ENCODE peak calls at places on chromosomes 6 and 20, in nine cellular contexts. One of them, this sample, is unnamed.

GRCh38 chr6:159252955-159253508 is 83.8 kb downstream of the FNDC1 start:
- DNase-seq in kidney glomerular epithelial cell: peak
- DNase-seq in D341Med: peak
- DNase-seq in RPMI7951: peak
- DNase-seq in WTC11: peak
- DNase-seq in effector memory CD8-positive, alpha-beta T cell: no peak
- DNase-seq in stromal cell of bone marrow: peak
- DNase-seq in heart right ventricle: no peak
- DNase-seq in stimulated activated CD4-positive, alpha-beta T cell treated with anti-CD3 and anti-CD28 coated beads, TNF-alpha, amount 100 ng/mL, for 1 hour: no peak
- DNase-seq in this sample: peak

GRCh38 chr20:51029963-51030930 is 7.3 kb upstream of the KCNG1 start:
- DNase-seq in kidney glomerular epithelial cell: no peak
- DNase-seq in D341Med: no peak
- DNase-seq in RPMI7951: no peak
- DNase-seq in WTC11: no peak
- DNase-seq in effector memory CD8-positive, alpha-beta T cell: no peak
- DNase-seq in stromal cell of bone marrow: no peak
- DNase-seq in heart right ventricle: no peak
- DNase-seq in stimulated activated CD4-positive, alpha-beta T cell treated with anti-CD3 and anti-CD28 coated beads, TNF-alpha, amount 100 ng/mL, for 1 hour: no peak
- DNase-seq in this sample: no peak

GRCh38 chr20:8744228-8744844 is 324.6 kb upstream of the PLCB4 start:
- DNase-seq in kidney glomerular epithelial cell: no peak
- DNase-seq in D341Med: no peak
- DNase-seq in RPMI7951: no peak
- DNase-seq in WTC11: no peak
- DNase-seq in effector memory CD8-positive, alpha-beta T cell: no peak
- DNase-seq in stromal cell of bone marrow: peak
- DNase-seq in heart right ventricle: no peak
- DNase-seq in stimulated activated CD4-positive, alpha-beta T cell treated with anti-CD3 and anti-CD28 coated beads, TNF-alpha, amount 100 ng/mL, for 1 hour: no peak
- DNase-seq in this sample: peak

GRCh38 chr20:30812739-30813411 is 444.6 kb upstream of the DEFB115 start:
- DNase-seq in kidney glomerular epithelial cell: no peak
- DNase-seq in D341Med: peak
- DNase-seq in RPMI7951: no peak
- DNase-seq in WTC11: no peak
- DNase-seq in effector memory CD8-positive, alpha-beta T cell: no peak
- DNase-seq in stromal cell of bone marrow: no peak
- DNase-seq in heart right ventricle: no peak
- DNase-seq in stimulated activated CD4-positive, alpha-beta T cell treated with anti-CD3 and anti-CD28 coated beads, TNF-alpha, amount 100 ng/mL, for 1 hour: no peak
- DNase-seq in this sample: no peak

GRCh38 chr6:90159452-90159851 is 137.2 kb downstream of the BACH2 start:
- DNase-seq in kidney glomerular epithelial cell: no peak
- DNase-seq in D341Med: no peak
- DNase-seq in RPMI7951: no peak
- DNase-seq in WTC11: no peak
- DNase-seq in effector memory CD8-positive, alpha-beta T cell: no peak
- DNase-seq in stromal cell of bone marrow: no peak
- DNase-seq in heart right ventricle: no peak
- DNase-seq in stimulated activated CD4-positive, alpha-beta T cell treated with anti-CD3 and anti-CD28 coated beads, TNF-alpha, amount 100 ng/mL, for 1 hour: no peak
- DNase-seq in this sample: no peak

GRCh38 chr6:107818272-107818671 is 5.8 kb downstream of the SCML4 start:
- DNase-seq in kidney glomerular epithelial cell: no peak
- DNase-seq in D341Med: no peak
- DNase-seq in RPMI7951: no peak
- DNase-seq in WTC11: no peak
- DNase-seq in effector memory CD8-positive, alpha-beta T cell: no peak
- DNase-seq in stromal cell of bone marrow: no peak
- DNase-seq in heart right ventricle: no peak
- DNase-seq in stimulated activated CD4-positive, alpha-beta T cell treated with anti-CD3 and anti-CD28 coated beads, TNF-alpha, amount 100 ng/mL, for 1 hour: no peak
- DNase-seq in this sample: no peak

GRCh38 chr20:16803965-16804792 is 56.0 kb downstream of the OTOR start:
- DNase-seq in kidney glomerular epithelial cell: peak
- DNase-seq in D341Med: peak
- DNase-seq in RPMI7951: peak
- DNase-seq in WTC11: peak
- DNase-seq in effector memory CD8-positive, alpha-beta T cell: no peak
- DNase-seq in stromal cell of bone marrow: peak
- DNase-seq in heart right ventricle: peak
- DNase-seq in stimulated activated CD4-positive, alpha-beta T cell treated with anti-CD3 and anti-CD28 coated beads, TNF-alpha, amount 100 ng/mL, for 1 hour: peak
- DNase-seq in this sample: peak

GRCh38 chr6:157996918-157997702 is 15.4 kb downstream of the SYNJ2 start:
- DNase-seq in kidney glomerular epithelial cell: no peak
- DNase-seq in D341Med: no peak
- DNase-seq in RPMI7951: no peak
- DNase-seq in WTC11: no peak
- DNase-seq in effector memory CD8-positive, alpha-beta T cell: no peak
- DNase-seq in stromal cell of bone marrow: no peak
- DNase-seq in heart right ventricle: no peak
- DNase-seq in stimulated activated CD4-positive, alpha-beta T cell treated with anti-CD3 and anti-CD28 coated beads, TNF-alpha, amount 100 ng/mL, for 1 hour: no peak
- DNase-seq in this sample: no peak

GRCh38 chr6:41226752-41227151 is 1.4 kb upstream of the TREML4 start:
- DNase-seq in kidney glomerular epithelial cell: no peak
- DNase-seq in D341Med: no peak
- DNase-seq in RPMI7951: no peak
- DNase-seq in WTC11: no peak
- DNase-seq in effector memory CD8-positive, alpha-beta T cell: no peak
- DNase-seq in stromal cell of bone marrow: no peak
- DNase-seq in heart right ventricle: no peak
- DNase-seq in stimulated activated CD4-positive, alpha-beta T cell treated with anti-CD3 and anti-CD28 coated beads, TNF-alpha, amount 100 ng/mL, for 1 hour: no peak
- DNase-seq in this sample: no peak

GRCh38 chr6:157289764-157290163 is 33.6 kb downstream of the TMEM242 start:
- DNase-seq in kidney glomerular epithelial cell: no peak
- DNase-seq in D341Med: peak
- DNase-seq in RPMI7951: no peak
- DNase-seq in WTC11: no peak
- DNase-seq in effector memory CD8-positive, alpha-beta T cell: no peak
- DNase-seq in stromal cell of bone marrow: no peak
- DNase-seq in heart right ventricle: no peak
- DNase-seq in stimulated activated CD4-positive, alpha-beta T cell treated with anti-CD3 and anti-CD28 coated beads, TNF-alpha, amount 100 ng/mL, for 1 hour: no peak
- DNase-seq in this sample: no peak

GRCh38 chr6:169985121-169986015 is 233.9 kb downstream of the ERMARD start:
- DNase-seq in kidney glomerular epithelial cell: no peak
- DNase-seq in D341Med: no peak
- DNase-seq in RPMI7951: no peak
- DNase-seq in WTC11: no peak
- DNase-seq in effector memory CD8-positive, alpha-beta T cell: no peak
- DNase-seq in stromal cell of bone marrow: no peak
- DNase-seq in heart right ventricle: no peak
- DNase-seq in stimulated activated CD4-positive, alpha-beta T cell treated with anti-CD3 and anti-CD28 coated beads, TNF-alpha, amount 100 ng/mL, for 1 hour: no peak
- DNase-seq in this sample: no peak

GRCh38 chr20:16675165-16675564 is 54.7 kb upstream of the SNRPB2 start:
- DNase-seq in kidney glomerular epithelial cell: no peak
- DNase-seq in D341Med: no peak
- DNase-seq in RPMI7951: no peak
- DNase-seq in WTC11: no peak
- DNase-seq in effector memory CD8-positive, alpha-beta T cell: no peak
- DNase-seq in stromal cell of bone marrow: no peak
- DNase-seq in heart right ventricle: no peak
- DNase-seq in stimulated activated CD4-positive, alpha-beta T cell treated with anti-CD3 and anti-CD28 coated beads, TNF-alpha, amount 100 ng/mL, for 1 hour: no peak
- DNase-seq in this sample: no peak

GRCh38 chr20:21514553-21515251 is 838 bp upstream of the NKX2-2 start:
- DNase-seq in kidney glomerular epithelial cell: no peak
- DNase-seq in D341Med: peak
- DNase-seq in RPMI7951: no peak
- DNase-seq in WTC11: peak
- DNase-seq in effector memory CD8-positive, alpha-beta T cell: no peak
- DNase-seq in stromal cell of bone marrow: no peak
- DNase-seq in heart right ventricle: no peak
- DNase-seq in stimulated activated CD4-positive, alpha-beta T cell treated with anti-CD3 and anti-CD28 coated beads, TNF-alpha, amount 100 ng/mL, for 1 hour: no peak
- DNase-seq in this sample: no peak

GRCh38 chr6:100210138-100210872 is 216.3 kb upstream of the MCHR2 start:
- DNase-seq in kidney glomerular epithelial cell: no peak
- DNase-seq in D341Med: peak
- DNase-seq in RPMI7951: peak
- DNase-seq in WTC11: no peak
- DNase-seq in effector memory CD8-positive, alpha-beta T cell: no peak
- DNase-seq in stromal cell of bone marrow: no peak
- DNase-seq in heart right ventricle: no peak
- DNase-seq in stimulated activated CD4-positive, alpha-beta T cell treated with anti-CD3 and anti-CD28 coated beads, TNF-alpha, amount 100 ng/mL, for 1 hour: no peak
- DNase-seq in this sample: no peak

GRCh38 chr20:35226775-35227681 is 538 bp downstream of the MMP24 start:
- DNase-seq in kidney glomerular epithelial cell: peak
- DNase-seq in D341Med: peak
- DNase-seq in RPMI7951: peak
- DNase-seq in WTC11: peak
- DNase-seq in effector memory CD8-positive, alpha-beta T cell: peak
- DNase-seq in stromal cell of bone marrow: no peak
- DNase-seq in heart right ventricle: peak
- DNase-seq in stimulated activated CD4-positive, alpha-beta T cell treated with anti-CD3 and anti-CD28 coated beads, TNF-alpha, amount 100 ng/mL, for 1 hour: peak
- DNase-seq in this sample: peak

GRCh38 chr6:42783876-42784738 is 2.3 kb downstream of the BICRAL start:
- DNase-seq in kidney glomerular epithelial cell: no peak
- DNase-seq in D341Med: no peak
- DNase-seq in RPMI7951: no peak
- DNase-seq in WTC11: no peak
- DNase-seq in effector memory CD8-positive, alpha-beta T cell: no peak
- DNase-seq in stromal cell of bone marrow: no peak
- DNase-seq in heart right ventricle: no peak
- DNase-seq in stimulated activated CD4-positive, alpha-beta T cell treated with anti-CD3 and anti-CD28 coated beads, TNF-alpha, amount 100 ng/mL, for 1 hour: no peak
- DNase-seq in this sample: peak

GRCh38 chr6:120556491-120556890 is 777.8 kb downstream of the TBC1D32 start:
- DNase-seq in kidney glomerular epithelial cell: no peak
- DNase-seq in D341Med: no peak
- DNase-seq in RPMI7951: no peak
- DNase-seq in WTC11: no peak
- DNase-seq in effector memory CD8-positive, alpha-beta T cell: no peak
- DNase-seq in stromal cell of bone marrow: no peak
- DNase-seq in heart right ventricle: no peak
- DNase-seq in stimulated activated CD4-positive, alpha-beta T cell treated with anti-CD3 and anti-CD28 coated beads, TNF-alpha, amount 100 ng/mL, for 1 hour: no peak
- DNase-seq in this sample: no peak

GRCh38 chr6:87671555-87672029 is 30.4 kb downstream of the AKIRIN2 start:
- DNase-seq in kidney glomerular epithelial cell: no peak
- DNase-seq in D341Med: no peak
- DNase-seq in RPMI7951: no peak
- DNase-seq in WTC11: no peak
- DNase-seq in effector memory CD8-positive, alpha-beta T cell: no peak
- DNase-seq in stromal cell of bone marrow: no peak
- DNase-seq in heart right ventricle: no peak
- DNase-seq in stimulated activated CD4-positive, alpha-beta T cell treated with anti-CD3 and anti-CD28 coated beads, TNF-alpha, amount 100 ng/mL, for 1 hour: no peak
- DNase-seq in this sample: no peak

GRCh38 chr6:164109770-164110140 is 695.2 kb downstream of the QKI start:
- DNase-seq in kidney glomerular epithelial cell: no peak
- DNase-seq in D341Med: peak
- DNase-seq in RPMI7951: no peak
- DNase-seq in WTC11: peak
- DNase-seq in effector memory CD8-positive, alpha-beta T cell: no peak
- DNase-seq in stromal cell of bone marrow: no peak
- DNase-seq in heart right ventricle: peak
- DNase-seq in stimulated activated CD4-positive, alpha-beta T cell treated with anti-CD3 and anti-CD28 coated beads, TNF-alpha, amount 100 ng/mL, for 1 hour: no peak
- DNase-seq in this sample: peak

GRCh38 chr6:163324326-163324927 is 90.1 kb upstream of the QKI start:
- DNase-seq in kidney glomerular epithelial cell: peak
- DNase-seq in D341Med: no peak
- DNase-seq in RPMI7951: peak
- DNase-seq in WTC11: no peak
- DNase-seq in effector memory CD8-positive, alpha-beta T cell: no peak
- DNase-seq in stromal cell of bone marrow: no peak
- DNase-seq in heart right ventricle: no peak
- DNase-seq in stimulated activated CD4-positive, alpha-beta T cell treated with anti-CD3 and anti-CD28 coated beads, TNF-alpha, amount 100 ng/mL, for 1 hour: no peak
- DNase-seq in this sample: no peak

GRCh38 chr6:142372348-142372747 is 70.5 kb downstream of the ADGRG6 start:
- DNase-seq in kidney glomerular epithelial cell: peak
- DNase-seq in D341Med: no peak
- DNase-seq in RPMI7951: peak
- DNase-seq in WTC11: no peak
- DNase-seq in effector memory CD8-positive, alpha-beta T cell: no peak
- DNase-seq in stromal cell of bone marrow: no peak
- DNase-seq in heart right ventricle: no peak
- DNase-seq in stimulated activated CD4-positive, alpha-beta T cell treated with anti-CD3 and anti-CD28 coated beads, TNF-alpha, amount 100 ng/mL, for 1 hour: no peak
- DNase-seq in this sample: peak

GRCh38 chr20:51542894-51543788 is 622 bp upstream of the NFATC2 start:
- DNase-seq in kidney glomerular epithelial cell: no peak
- DNase-seq in D341Med: no peak
- DNase-seq in RPMI7951: no peak
- DNase-seq in WTC11: no peak
- DNase-seq in effector memory CD8-positive, alpha-beta T cell: no peak
- DNase-seq in stromal cell of bone marrow: no peak
- DNase-seq in heart right ventricle: no peak
- DNase-seq in stimulated activated CD4-positive, alpha-beta T cell treated with anti-CD3 and anti-CD28 coated beads, TNF-alpha, amount 100 ng/mL, for 1 hour: no peak
- DNase-seq in this sample: no peak

GRCh38 chr20:32067234-32067821 is 15.3 kb downstream of the HCK start:
- DNase-seq in kidney glomerular epithelial cell: peak
- DNase-seq in D341Med: no peak
- DNase-seq in RPMI7951: peak
- DNase-seq in WTC11: no peak
- DNase-seq in effector memory CD8-positive, alpha-beta T cell: no peak
- DNase-seq in stromal cell of bone marrow: peak
- DNase-seq in heart right ventricle: no peak
- DNase-seq in stimulated activated CD4-positive, alpha-beta T cell treated with anti-CD3 and anti-CD28 coated beads, TNF-alpha, amount 100 ng/mL, for 1 hour: no peak
- DNase-seq in this sample: peak

GRCh38 chr6:31806470-31807272 is at the start of gene LSM2:
- DNase-seq in kidney glomerular epithelial cell: peak
- DNase-seq in D341Med: peak
- DNase-seq in RPMI7951: peak
- DNase-seq in WTC11: peak
- DNase-seq in effector memory CD8-positive, alpha-beta T cell: peak
- DNase-seq in stromal cell of bone marrow: peak
- DNase-seq in heart right ventricle: peak
- DNase-seq in stimulated activated CD4-positive, alpha-beta T cell treated with anti-CD3 and anti-CD28 coated beads, TNF-alpha, amount 100 ng/mL, for 1 hour: peak
- DNase-seq in this sample: peak

GRCh38 chr6:131868836-131869235 is 61.0 kb downstream of the ENPP1 start:
- DNase-seq in kidney glomerular epithelial cell: no peak
- DNase-seq in D341Med: no peak
- DNase-seq in RPMI7951: no peak
- DNase-seq in WTC11: no peak
- DNase-seq in effector memory CD8-positive, alpha-beta T cell: no peak
- DNase-seq in stromal cell of bone marrow: no peak
- DNase-seq in heart right ventricle: no peak
- DNase-seq in stimulated activated CD4-positive, alpha-beta T cell treated with anti-CD3 and anti-CD28 coated beads, TNF-alpha, amount 100 ng/mL, for 1 hour: no peak
- DNase-seq in this sample: no peak

GRCh38 chr20:19048898-19049889 is 163.2 kb upstream of the SLC24A3 start:
- DNase-seq in kidney glomerular epithelial cell: no peak
- DNase-seq in D341Med: no peak
- DNase-seq in RPMI7951: peak
- DNase-seq in WTC11: no peak
- DNase-seq in effector memory CD8-positive, alpha-beta T cell: no peak
- DNase-seq in stromal cell of bone marrow: no peak
- DNase-seq in heart right ventricle: peak
- DNase-seq in stimulated activated CD4-positive, alpha-beta T cell treated with anti-CD3 and anti-CD28 coated beads, TNF-alpha, amount 100 ng/mL, for 1 hour: no peak
- DNase-seq in this sample: no peak

GRCh38 chr6:167846997-167847606 is 20.4 kb downstream of the AFDN start:
- DNase-seq in kidney glomerular epithelial cell: peak
- DNase-seq in D341Med: no peak
- DNase-seq in RPMI7951: no peak
- DNase-seq in WTC11: no peak
- DNase-seq in effector memory CD8-positive, alpha-beta T cell: no peak
- DNase-seq in stromal cell of bone marrow: no peak
- DNase-seq in heart right ventricle: no peak
- DNase-seq in stimulated activated CD4-positive, alpha-beta T cell treated with anti-CD3 and anti-CD28 coated beads, TNF-alpha, amount 100 ng/mL, for 1 hour: no peak
- DNase-seq in this sample: no peak

GRCh38 chr6:36622901-36623546 is 28.9 kb downstream of the SRSF3 start:
- DNase-seq in kidney glomerular epithelial cell: no peak
- DNase-seq in D341Med: no peak
- DNase-seq in RPMI7951: no peak
- DNase-seq in WTC11: peak
- DNase-seq in effector memory CD8-positive, alpha-beta T cell: no peak
- DNase-seq in stromal cell of bone marrow: no peak
- DNase-seq in heart right ventricle: no peak
- DNase-seq in stimulated activated CD4-positive, alpha-beta T cell treated with anti-CD3 and anti-CD28 coated beads, TNF-alpha, amount 100 ng/mL, for 1 hour: no peak
- DNase-seq in this sample: no peak

GRCh38 chr20:16491277-16491912 is 81.9 kb downstream of the KIF16B start:
- DNase-seq in kidney glomerular epithelial cell: no peak
- DNase-seq in D341Med: no peak
- DNase-seq in RPMI7951: peak
- DNase-seq in WTC11: no peak
- DNase-seq in effector memory CD8-positive, alpha-beta T cell: no peak
- DNase-seq in stromal cell of bone marrow: peak
- DNase-seq in heart right ventricle: no peak
- DNase-seq in stimulated activated CD4-positive, alpha-beta T cell treated with anti-CD3 and anti-CD28 coated beads, TNF-alpha, amount 100 ng/mL, for 1 hour: no peak
- DNase-seq in this sample: no peak

GRCh38 chr20:11849976-11850670 is 67.6 kb upstream of the BTBD3 start:
- DNase-seq in kidney glomerular epithelial cell: no peak
- DNase-seq in D341Med: peak
- DNase-seq in RPMI7951: peak
- DNase-seq in WTC11: no peak
- DNase-seq in effector memory CD8-positive, alpha-beta T cell: no peak
- DNase-seq in stromal cell of bone marrow: no peak
- DNase-seq in heart right ventricle: no peak
- DNase-seq in stimulated activated CD4-positive, alpha-beta T cell treated with anti-CD3 and anti-CD28 coated beads, TNF-alpha, amount 100 ng/mL, for 1 hour: no peak
- DNase-seq in this sample: peak

GRCh38 chr20:17909745-17910345 is 58.7 kb downstream of the SNX5 start:
- DNase-seq in kidney glomerular epithelial cell: no peak
- DNase-seq in D341Med: no peak
- DNase-seq in RPMI7951: no peak
- DNase-seq in WTC11: no peak
- DNase-seq in effector memory CD8-positive, alpha-beta T cell: no peak
- DNase-seq in stromal cell of bone marrow: no peak
- DNase-seq in heart right ventricle: no peak
- DNase-seq in stimulated activated CD4-positive, alpha-beta T cell treated with anti-CD3 and anti-CD28 coated beads, TNF-alpha, amount 100 ng/mL, for 1 hour: no peak
- DNase-seq in this sample: no peak